ENCODE peak calls at places on chromosome 12, in seven cellular contexts. J is adrenal gland, H is tibial artery, A is RWPE2, P is A549, R is mucosa of descending colon, N is cardiac muscle cell. X is an unnamed sample. For H3K9me3, the result is how much of the 10 kb centered on the place peaks cover.

GRCh38 chr12:98725481-98726247 is 80.6 kb downstream of the APAF1 start:
- DNase-seq in J (peak), H (no peak), A (no peak), P (peak), R (no peak), N (peak), X (no peak)

GRCh38 chr12:130127909-130128763 is 34.1 kb upstream of the FZD10 start:
- DNase-seq in J (peak), H (peak), A (no peak), P (no peak), R (no peak), N (no peak), X (no peak)

GRCh38 chr12:91189526-91189925 is 6.9 kb upstream of the DCN start:
- DNase-seq in J (no peak), H (no peak), A (no peak), P (no peak), R (no peak), N (no peak), X (no peak)

GRCh38 chr12:127245009-127245408 is 1022.0 kb upstream of the TMEM132C start:
- DNase-seq in J (no peak), H (no peak), A (no peak), P (no peak), R (no peak), N (no peak), X (no peak)

GRCh38 chr12:56315256-56315625 is 547 bp downstream of the CNPY2 start:
- DNase-seq in J (no peak), H (no peak), A (no peak), P (no peak), R (peak), N (no peak), X (no peak)

GRCh38 chr12:128415036-128415560 is 148.1 kb downstream of the TMEM132C start:
- DNase-seq in J (no peak), H (no peak), A (no peak), P (no peak), R (no peak), N (no peak), X (no peak)

GRCh38 chr12:123896786-123897185 is 75.8 kb downstream of the CCDC92 start:
- DNase-seq in J (no peak), H (no peak), A (no peak), P (no peak), R (no peak), N (no peak), X (no peak)

GRCh38 chr12:99170026-99170425 is 477.5 kb upstream of the GARIN6 start:
- DNase-seq in J (no peak), H (no peak), A (no peak), P (no peak), R (no peak), N (no peak), X (no peak)

GRCh38 chr12:85765443-85765842 is 70.8 kb downstream of the RASSF9 start:
- DNase-seq in J (peak), H (no peak), A (no peak), P (peak), R (no peak), N (no peak), X (no peak)

GRCh38 chr12:27899151-27899661 is 73.3 kb downstream of the PTHLH start:
- DNase-seq in J (no peak), H (no peak), A (peak), P (peak), R (no peak), N (peak), X (no peak)

GRCh38 chr12:26121841-26122680 is 2.8 kb downstream of the BHLHE41 start:
- DNase-seq in J (peak), H (peak), A (no peak), P (no peak), R (peak), N (peak), X (peak)

GRCh38 chr12:121036810-121037326 is 2.2 kb downstream of the OASL start:
- DNase-seq in J (no peak), H (no peak), A (no peak), P (no peak), R (no peak), N (no peak), X (peak)

GRCh38 chr12:121181181-121181580 is 28.7 kb upstream of the P2RX4 start:
- DNase-seq in J (no peak), H (no peak), A (no peak), P (no peak), R (no peak), N (no peak), X (no peak)

GRCh38 chr12:121767525-121768016 is 25.9 kb downstream of the RHOF start:
- DNase-seq in J (no peak), H (peak), A (no peak), P (no peak), R (no peak), N (no peak), X (no peak)

GRCh38 chr12:53676715-53677611 is 1.1 kb upstream of the ATP5MC2 start:
- DNase-seq in J (peak), H (peak), A (no peak), P (no peak), R (peak), N (peak), X (peak)

GRCh38 chr12:10501031-10501430 is 4.7 kb upstream of the EIF2S3B start:
- DNase-seq in J (no peak), H (no peak), A (no peak), P (peak), R (no peak), N (no peak), X (no peak)

GRCh38 chr12:76020281-76020680 is 11.3 kb downstream of the PHLDA1 start:
- DNase-seq in J (no peak), H (no peak), A (peak), P (peak), R (peak), N (no peak), X (peak)

GRCh38 chr12:93571360-93571853 is 1.1 kb upstream of the SOCS2 start:
- DNase-seq in J (peak), H (peak), A (peak), P (peak), R (peak), N (peak), X (peak)

GRCh38 chr12:24668563-24668962 is 280.3 kb downstream of the BCAT1 start:
- DNase-seq in J (no peak), H (no peak), A (no peak), P (no peak), R (no peak), N (no peak), X (no peak)

GRCh38 chr12:22856120-22856699 is 231.2 kb downstream of the ETNK1 start:
- DNase-seq in J (no peak), H (no peak), A (no peak), P (peak), R (no peak), N (peak), X (no peak)

GRCh38 chr12:41045509-41045908 is 142.6 kb upstream of the PDZRN4 start:
- DNase-seq in J (no peak), H (no peak), A (no peak), P (no peak), R (no peak), N (no peak), X (no peak)

GRCh38 chr12:75120202-75120774 is 89.4 kb downstream of the KCNC2 start:
- DNase-seq in J (no peak), H (no peak), A (no peak), P (no peak), R (no peak), N (no peak), X (no peak)

GRCh38 chr12:132356686-132357622 is 27.6 kb upstream of the GALNT9 start:
- DNase-seq in J (peak), H (no peak), A (peak), P (peak), R (peak), N (no peak), X (peak)

GRCh38 chr12:52082988-52083637 is 3.6 kb downstream of the SMIM41 start:
- DNase-seq in J (no peak), H (no peak), A (no peak), P (peak), R (peak), N (peak), X (peak)

GRCh38 chr12:100895197-100895596 is 100.6 kb downstream of the ANO4 start:
- DNase-seq in J (no peak), H (no peak), A (no peak), P (no peak), R (no peak), N (no peak), X (no peak)

GRCh38 chr12:26088999-26089398 is 35.8 kb downstream of the BHLHE41 start:
- DNase-seq in J (no peak), H (no peak), A (no peak), P (no peak), R (no peak), N (no peak), X (peak)

GRCh38 chr12:62802981-62803380 is 132.0 kb downstream of the PPM1H start:
- DNase-seq in J (no peak), H (no peak), A (no peak), P (no peak), R (no peak), N (no peak), X (no peak)

GRCh38 chr12:47910486-47910885 is 5.7 kb upstream of the VDR start:
- DNase-seq in J (no peak), H (no peak), A (no peak), P (no peak), R (no peak), N (no peak), X (no peak)

GRCh38 chr12:27332407-27333310 is at the start of gene BMAL2:
- DNase-seq in J (peak), H (no peak), A (no peak), P (peak), R (peak), N (peak), X (peak)

GRCh38 chr12:47789712-47790489 is 16.9 kb downstream of the SLC48A1 start:
- DNase-seq in J (no peak), H (no peak), A (no peak), P (no peak), R (no peak), N (no peak), X (no peak)

GRCh38 chr12:13587721-13588389 is 391.3 kb downstream of the EMP1 start:
- DNase-seq in J (no peak), H (no peak), A (no peak), P (no peak), R (no peak), N (no peak), X (no peak)

GRCh38 chr12:123237646-123238329 is 4.6 kb downstream of the MTRFR start:
- DNase-seq in J (peak), H (peak), A (no peak), P (peak), R (peak), N (peak), X (peak)

GRCh38 chr12:53726342-53726741 is 910 bp downstream of the CALCOCO1 start:
- DNase-seq in J (no peak), H (no peak), A (no peak), P (no peak), R (no peak), N (no peak), X (no peak)

GRCh38 chr12:87383705-87384104 is 645.5 kb downstream of the C12orf50 start:
- DNase-seq in J (no peak), H (no peak), A (no peak), P (no peak), R (no peak), N (no peak), X (no peak)

GRCh38 chr12:69880566-69880965 is 55.5 kb downstream of the MYRFL start:
- DNase-seq in J (no peak), H (no peak), A (no peak), P (peak), R (no peak), N (no peak), X (no peak)

GRCh38 chr12:8692573-8692972 is 5.2 kb upstream of the RIMKLB start:
- DNase-seq in J (peak), H (peak), A (no peak), P (no peak), R (peak), N (peak), X (no peak)

GRCh38 chr12:53172352-53172751 is 8.2 kb upstream of the ZNF740 start:
- DNase-seq in J (no peak), H (no peak), A (no peak), P (no peak), R (no peak), N (no peak), X (no peak)

GRCh38 chr12:52189376-52190174 is 2.2 kb downstream of the KRT80 start:
- DNase-seq in J (no peak), H (no peak), A (no peak), P (no peak), R (no peak), N (no peak), X (no peak)

GRCh38 chr12:6367969-6368892 is 7.1 kb downstream of the SCNN1A start:
- DNase-seq in J (no peak), H (no peak), A (no peak), P (peak), R (peak), N (no peak), X (peak)

GRCh38 chr12:6370576-6370935 is 4.8 kb downstream of the SCNN1A start:
- DNase-seq in J (no peak), H (no peak), A (no peak), P (no peak), R (peak), N (no peak), X (no peak)

GRCh38 chr12:6368906-6369525 is 6.3 kb downstream of the SCNN1A start:
- DNase-seq in J (no peak), H (no peak), A (no peak), P (no peak), R (peak), N (no peak), X (peak)

GRCh38 chr12:6369916-6370575 is 5.3 kb downstream of the SCNN1A start:
- DNase-seq in J (peak), H (no peak), A (no peak), P (peak), R (peak), N (no peak), X (peak)

GRCh38 chr12:6367065-6367968 is 8.0 kb downstream of the SCNN1A start:
- DNase-seq in J (no peak), H (no peak), A (no peak), P (peak), R (peak), N (no peak), X (peak)
- TF ChIP-seq CTCF in J (peak), H (peak), A (peak), P (no peak), R (no peak), N (peak), X (peak)

GRCh38 chr12:119181944-119182343 is 3.2 kb downstream of the HSPB8 start:
- DNase-seq in J (no peak), H (no peak), A (no peak), P (no peak), R (no peak), N (no peak), X (no peak)

GRCh38 chr12:119179335-119180021 is 747 bp downstream of the HSPB8 start:
- DNase-seq in J (peak), H (no peak), A (no peak), P (peak), R (no peak), N (peak), X (no peak)

GRCh38 chr12:119182701-119183493 is 4.2 kb downstream of the HSPB8 start:
- DNase-seq in J (peak), H (no peak), A (no peak), P (peak), R (no peak), N (no peak), X (no peak)

GRCh38 chr12:119180380-119181040 is 1.8 kb downstream of the HSPB8 start:
- DNase-seq in J (peak), H (peak), A (no peak), P (peak), R (no peak), N (peak), X (no peak)

DNA sequence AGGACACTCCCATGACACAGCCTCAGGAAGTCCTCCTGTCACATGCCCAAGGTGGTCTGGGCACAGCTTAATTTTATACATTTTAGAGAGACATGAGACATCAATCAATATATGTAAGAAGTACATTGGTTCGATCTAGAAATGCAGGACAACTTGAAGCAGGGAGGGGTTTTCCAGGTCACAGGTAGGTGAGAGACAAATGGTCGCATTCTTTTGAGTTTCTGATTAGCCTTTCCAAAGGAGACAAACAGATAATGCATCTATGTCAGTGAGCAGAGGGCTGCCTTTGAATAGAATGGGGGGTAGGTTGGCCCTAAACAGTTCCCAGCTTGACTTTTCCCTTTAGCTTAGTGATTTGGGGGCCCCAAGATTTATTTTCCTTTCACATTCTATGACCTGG is 2.5 kb downstream of the HSPB8 start:
- DNase-seq in J (no peak), H (no peak), A (no peak), P (no peak), R (no peak), N (no peak), X (no peak)
- H3K4me3 ChIP-seq in J (no peak), H (peak), A (no peak), P (no peak), R (no peak), N (peak), X (peak)

GRCh38 chr12:34372003-34372402 is 349.7 kb downstream of the ALG10 start:
- DNase-seq in J (no peak), H (no peak), A (no peak), P (no peak), R (no peak), N (no peak), X (no peak)

GRCh38 chr12:34379142-34379541 is 356.8 kb downstream of the ALG10 start:
- DNase-seq in J (no peak), H (no peak), A (no peak), P (no peak), R (no peak), N (no peak), X (no peak)

GRCh38 chr12:34377243-34378035 is 355.1 kb downstream of the ALG10 start:
- DNase-seq in J (no peak), H (no peak), A (no peak), P (no peak), R (no peak), N (no peak), X (no peak)

GRCh38 chr12:34373926-34374325 is 351.6 kb downstream of the ALG10 start:
- DNase-seq in J (no peak), H (no peak), A (no peak), P (no peak), R (no peak), N (no peak), X (no peak)

GRCh38 chr12:34376133-34376799 is 354.0 kb downstream of the ALG10 start:
- DNase-seq in J (no peak), H (no peak), A (no peak), P (no peak), R (no peak), N (no peak), X (no peak)
- H3K9me3 ChIP-seq in J (under half), H (half or more), A (under half), P (under half), R (half or more), N (under half), X (under half)

DNA sequence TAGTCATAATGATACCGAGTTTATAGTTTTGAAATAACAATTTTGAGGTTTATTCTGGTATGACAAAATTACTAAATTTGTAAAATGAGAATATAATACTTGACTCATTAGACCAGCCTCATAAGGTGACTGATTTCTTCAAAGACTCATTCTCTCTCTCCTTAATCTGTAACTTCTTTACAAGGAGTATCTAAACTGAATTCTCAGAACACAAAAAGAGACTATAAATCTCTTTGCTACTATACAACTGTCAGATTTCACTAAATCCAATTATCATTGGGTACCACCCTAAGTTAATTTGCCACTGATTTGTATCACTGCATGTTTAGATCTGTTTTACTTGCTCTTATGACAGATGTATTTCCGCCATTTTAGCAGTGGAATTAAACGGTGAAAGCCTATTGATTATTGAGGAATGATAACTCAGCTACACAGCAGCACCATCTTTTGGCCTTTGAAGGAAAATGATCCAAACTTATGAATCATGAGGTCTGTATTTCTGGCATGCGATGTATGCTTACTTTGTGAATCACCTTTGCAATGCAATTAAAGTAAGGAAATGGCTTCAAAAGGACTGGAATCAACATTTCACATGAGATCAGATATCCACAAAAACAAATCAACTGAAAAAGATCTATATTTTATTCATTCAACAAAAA is 161.2 kb downstream of the RERGL start:
- DNase-seq in J (no peak), H (no peak), A (no peak), P (peak), R (no peak), N (no peak), X (no peak)
- TF ChIP-seq CTCF in J (no peak), H (no peak), A (peak), P (peak), R (no peak), N (no peak), X (no peak)

DNA sequence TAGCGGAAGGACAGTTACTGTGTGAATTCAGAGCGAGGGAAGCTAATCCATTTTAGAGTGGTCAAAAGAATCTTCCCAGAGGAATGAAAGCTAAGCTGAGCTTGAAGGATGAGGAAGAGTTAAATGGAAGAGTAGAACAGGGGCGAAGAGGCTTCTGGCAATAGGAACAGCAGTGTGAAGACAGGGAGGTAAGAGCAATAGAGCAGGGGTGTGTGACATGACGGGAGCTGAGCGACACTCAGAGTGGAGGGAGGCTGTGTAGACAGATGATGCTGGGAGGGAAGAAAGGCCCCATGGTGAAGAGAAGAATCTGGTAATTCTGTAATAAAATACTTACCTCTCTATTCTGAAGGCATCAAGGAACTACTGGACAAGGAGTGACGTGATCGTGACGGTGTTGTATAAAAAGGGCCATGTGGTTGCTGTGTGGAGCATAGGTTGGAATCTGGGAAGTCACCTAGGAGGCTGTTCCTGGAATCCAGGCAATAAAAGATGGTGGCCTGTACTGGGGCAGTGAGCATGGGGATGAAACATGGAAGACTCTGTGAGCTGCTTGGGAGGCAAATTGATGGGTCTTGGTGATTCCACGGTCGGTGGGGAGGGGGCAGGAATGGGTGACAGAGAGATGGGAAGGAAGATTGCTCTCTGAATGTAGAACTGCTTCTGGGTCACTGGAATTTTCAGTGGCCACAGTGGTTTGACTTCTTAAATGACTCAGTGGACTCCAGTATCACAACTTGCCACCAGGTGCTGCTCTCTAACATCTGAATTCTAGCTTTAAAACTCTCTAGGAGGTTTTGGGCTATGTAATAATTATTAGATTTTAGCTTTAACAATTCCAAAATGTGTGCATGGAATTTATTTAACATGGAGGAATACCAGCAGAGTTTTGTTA is 164.1 kb downstream of the ATP23 start:
- DNase-seq in J (no peak), H (no peak), A (no peak), P (peak), R (no peak), N (no peak), X (no peak)
- H3K4me3 ChIP-seq in J (no peak), H (no peak), A (no peak), P (no peak), R (no peak), N (no peak), X (no peak)

X was measured in lower lobe of right lung.